ENCODE peak calls at places on chromosomes 13 and 19, in ten cellular contexts. W is endothelial cell of umbilical vein, Y is testis, X is H1, A is A549, Z is IMR-90, N is esophagus muscularis mucosa, K is prostate gland, L is ovary, S is Peyer's patch. G is an unnamed sample. For H3K4me1, the result is how much of the 10 kb centered on the place peaks cover.

GRCh38 chr13:52916483-52916990 is 68.1 kb upstream of the PCDH8 start:
- DNase-seq in X (no peak), A (no peak), L (no peak), K (no peak), Z (no peak), W (no peak), S (no peak), N (no peak), Y (no peak), G (no peak)

GRCh38 chr13:113907637-113908617 is 44.1 kb upstream of the GAS6 start:
- DNase-seq in W (no peak), L (no peak), A (no peak), X (no peak), Y (no peak), S (no peak), N (peak), Z (peak), K (no peak), G (no peak)

GRCh38 chr13:50485979-50486935 is 357.2 kb downstream of the DLEU7 start:
- DNase-seq in Y (no peak), W (no peak), K (no peak), L (no peak), A (no peak), X (no peak), Z (peak), N (no peak), S (no peak), G (no peak)

GRCh38 chr13:93861818-93862217 is 617.7 kb downstream of the DCT start:
- DNase-seq in Z (peak), A (no peak), N (no peak), S (no peak), W (no peak), K (no peak), L (no peak), X (no peak), Y (no peak), G (no peak)

GRCh38 chr13:73195091-73195490 is 136.3 kb downstream of the KLF5 start:
- DNase-seq in Y (no peak), Z (no peak), W (no peak), L (no peak), N (no peak), A (no peak), X (no peak), S (no peak), K (no peak), G (no peak)

GRCh38 chr13:38657191-38657590 is 29.7 kb upstream of the FREM2 start:
- DNase-seq in A (no peak), W (no peak), L (no peak), N (no peak), K (no peak), X (no peak), Y (no peak), S (no peak), Z (peak), G (no peak)

GRCh38 chr19:29681422-29682235 is 16.4 kb downstream of the PLEKHF1 start:
- DNase-seq in Z (no peak), X (no peak), W (no peak), K (no peak), S (no peak), N (no peak), L (no peak), Y (no peak), A (no peak), G (peak)

GRCh38 chr19:53864308-53864836 is 3.3 kb upstream of the MYADM start:
- DNase-seq in S (no peak), X (no peak), W (no peak), L (no peak), K (no peak), Z (no peak), N (no peak), Y (no peak), A (peak), G (no peak)

GRCh38 chr19:41217741-41218140 is 1.3 kb upstream of the AXL start:
- DNase-seq in W (no peak), X (no peak), Z (no peak), S (no peak), K (no peak), N (no peak), Y (no peak), A (no peak), L (no peak), G (no peak)

GRCh38 chr13:113448545-113448884 is 4.8 kb downstream of the ADPRHL1 start:
- DNase-seq in A (no peak), S (no peak), W (no peak), Z (no peak), Y (peak), L (peak), X (no peak), N (no peak), K (no peak), G (no peak)

GRCh38 chr13:113802090-113802531 is 43.1 kb downstream of the TMEM255B start:
- DNase-seq in K (no peak), N (no peak), X (peak), W (no peak), A (peak), S (no peak), Z (peak), L (peak), Y (peak), G (peak)

GRCh38 chr13:97853550-97853949 is 99.9 kb upstream of the IPO5 start:
- DNase-seq in N (no peak), Z (peak), L (no peak), K (no peak), Y (no peak), X (no peak), W (no peak), S (no peak), A (no peak), G (no peak)

GRCh38 chr19:14774373-14774772 is 4.0 kb downstream of the ADGRE2 start:
- DNase-seq in X (peak), S (no peak), L (no peak), Z (no peak), A (no peak), K (no peak), N (no peak), W (no peak), Y (no peak), G (peak)

GRCh38 chr13:49772828-49773227 is 19.7 kb downstream of the KPNA3 start:
- DNase-seq in W (no peak), K (no peak), S (no peak), N (no peak), Z (no peak), A (no peak), Y (no peak), L (no peak), X (no peak), G (no peak)

GRCh38 chr13:33494596-33495214 is 209.2 kb upstream of the STARD13 start:
- DNase-seq in Z (peak), S (no peak), L (no peak), K (no peak), X (no peak), Y (no peak), W (peak), A (no peak), N (no peak), G (no peak)

GRCh38 chr19:19137556-19138109 is 645 bp downstream of the TMEM161A start:
- DNase-seq in Y (no peak), K (no peak), W (no peak), A (no peak), S (no peak), X (no peak), L (no peak), N (no peak), Z (no peak), G (peak)

GRCh38 chr13:102978168-102978567 is 88.0 kb downstream of the SLC10A2 start:
- DNase-seq in Z (no peak), S (no peak), W (no peak), K (no peak), N (no peak), Y (no peak), A (no peak), L (no peak), X (no peak), G (no peak)

GRCh38 chr13:92312823-92313222 is 913.8 kb upstream of the GPC6 start:
- DNase-seq in S (no peak), Z (no peak), X (no peak), Y (no peak), W (no peak), A (no peak), N (no peak), L (no peak), K (no peak), G (no peak)

GRCh38 chr13:44155422-44156293 is 218.0 kb upstream of the SERP2 start:
- DNase-seq in N (peak), L (peak), W (peak), K (peak), X (no peak), A (no peak), Z (peak), S (no peak), Y (peak), G (no peak)

GRCh38 chr13:78520425-78520824 is 82.9 kb downstream of the POU4F1 start:
- DNase-seq in L (no peak), W (no peak), A (no peak), S (no peak), N (no peak), Z (no peak), X (no peak), Y (no peak), K (no peak), G (no peak)

GRCh38 chr13:21079761-21080730 is 18.7 kb upstream of the LATS2 start:
- DNase-seq in W (peak), X (no peak), A (no peak), L (no peak), Z (peak), N (no peak), S (no peak), Y (no peak), K (no peak), G (no peak)

GRCh38 chr19:48102870-48103751 is 7.5 kb downstream of the PLA2G4C start:
- DNase-seq in S (no peak), Z (peak), N (no peak), K (peak), W (peak), X (peak), A (peak), Y (peak), L (no peak), G (no peak)

GRCh38 chr13:76647550-76647949 is 238.7 kb downstream of the KCTD12 start:
- DNase-seq in Z (peak), Y (no peak), S (no peak), X (no peak), W (no peak), L (no peak), A (no peak), N (no peak), K (no peak), G (no peak)

GRCh38 chr19:3365447-3366103 is 808 bp upstream of the NFIC start:
- DNase-seq in N (no peak), S (no peak), L (peak), K (peak), Y (peak), A (no peak), W (no peak), X (no peak), Z (peak), G (peak)

GRCh38 chr19:17784201-17785008 is 10.5 kb upstream of the B3GNT3 start:
- DNase-seq in Z (peak), S (peak), N (no peak), A (peak), W (peak), K (peak), X (peak), Y (peak), L (peak), G (peak)

GRCh38 chr13:93948523-93948922 is 531.0 kb downstream of the DCT start:
- DNase-seq in Z (no peak), S (no peak), N (no peak), K (no peak), A (no peak), Y (no peak), L (no peak), X (no peak), W (no peak), G (no peak)

GRCh38 chr13:101945435-101945834 is 456.4 kb downstream of the FGF14 start:
- DNase-seq in W (no peak), A (no peak), S (no peak), K (no peak), Y (no peak), N (no peak), L (no peak), X (no peak), Z (no peak), G (no peak)

GRCh38 chr13:110108348-110109139 is 198.4 kb downstream of the COL4A1 start:
- DNase-seq in X (no peak), K (peak), L (peak), Y (peak), S (no peak), A (peak), Z (peak), N (peak), W (peak), G (no peak)

GRCh38 chr19:14474827-14475226 is 327 bp downstream of the PTGER1 start:
- DNase-seq in Z (no peak), N (no peak), L (no peak), X (no peak), A (no peak), S (no peak), K (no peak), W (no peak), Y (no peak), G (no peak)

GRCh38 chr19:38699647-38700349 is 44.5 kb downstream of the CAPN12 start:
- DNase-seq in K (no peak), W (peak), Y (no peak), N (no peak), A (no peak), X (no peak), S (no peak), Z (no peak), L (no peak), G (no peak)

GRCh38 chr19:38698225-38699026 is 45.8 kb downstream of the CAPN12 start:
- DNase-seq in N (no peak), A (no peak), Y (no peak), W (no peak), Z (no peak), K (no peak), X (no peak), L (no peak), S (no peak), G (no peak)

GRCh38 chr19:38700350-38700932 is 43.8 kb downstream of the CAPN12 start:
- DNase-seq in A (no peak), K (no peak), Y (no peak), Z (no peak), W (no peak), S (no peak), X (no peak), L (no peak), N (no peak), G (no peak)

GRCh38 chr19:38697641-38698071 is 46.6 kb downstream of the CAPN12 start:
- DNase-seq in W (no peak), X (no peak), N (no peak), K (no peak), L (no peak), Z (no peak), Y (no peak), S (no peak), A (no peak), G (no peak)

DNA sequence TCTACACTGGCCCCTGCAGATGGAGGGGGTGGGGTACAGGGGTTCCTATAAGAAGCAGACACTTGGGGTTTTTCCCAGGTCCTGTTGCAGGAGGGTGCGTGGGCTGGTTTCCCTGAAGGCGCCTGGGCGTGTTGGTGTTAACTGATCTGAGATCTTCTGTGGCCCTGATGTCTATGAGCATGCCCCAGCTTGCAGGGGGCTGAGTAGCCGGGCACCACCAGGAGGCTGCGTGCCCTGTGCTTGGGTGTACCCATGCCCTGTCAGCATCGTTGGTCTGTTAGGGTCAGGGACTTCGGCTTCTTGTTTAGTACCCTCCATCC is 45.3 kb downstream of the CAPN12 start:
- DNase-seq in N (no peak), X (no peak), S (no peak), Z (no peak), Y (no peak), K (peak), W (no peak), A (no peak), L (no peak), G (no peak)
- H3K4me1 ChIP-seq in N (half or more), X (under half), S (half or more), Z (under half), Y (under half), K (under half), W (under half), A (half or more), L (under half), G (half or more)

GRCh38 chr19:6710273-6711077 is 10.0 kb downstream of the C3 start:
- DNase-seq in Z (no peak), X (peak), L (peak), N (no peak), K (no peak), A (no peak), S (no peak), W (no peak), Y (no peak), G (peak)
- TF ChIP-seq POLR2A in Z (no peak), X (no peak), L (no peak), N (no peak), K (no peak), A (no peak), S (no peak), W (no peak), Y (no peak), G (no peak)

GRCh38 chr19:10233946-10234345 is 2.8 kb upstream of the S1PR2 start:
- DNase-seq in W (no peak), Z (no peak), A (no peak), Y (no peak), X (no peak), L (no peak), N (no peak), K (no peak), S (no peak), G (no peak)

GRCh38 chr19:10228925-10229324 is 2.2 kb downstream of the S1PR2 start:
- DNase-seq in L (no peak), W (peak), A (peak), Y (no peak), N (no peak), Z (peak), K (no peak), X (no peak), S (peak), G (no peak)

GRCh38 chr19:10230904-10231623 is at the start of gene S1PR2:
- DNase-seq in K (peak), W (peak), N (no peak), L (peak), S (peak), A (peak), Z (peak), Y (peak), X (peak), G (peak)

GRCh38 chr19:10230155-10230903 is 802 bp downstream of the S1PR2 start:
- DNase-seq in Z (peak), N (no peak), W (no peak), L (peak), Y (peak), A (no peak), X (peak), K (no peak), S (peak), G (peak)

GRCh38 chr19:10231624-10232228 is 595 bp upstream of the S1PR2 start:
- DNase-seq in Z (no peak), X (no peak), A (no peak), W (no peak), L (no peak), Y (no peak), K (no peak), N (no peak), S (no peak), G (no peak)
- H3K27ac ChIP-seq in Z (peak), X (no peak), A (peak), W (no peak), L (no peak), Y (peak), K (peak), N (peak), S (peak), G (peak)

GRCh38 chr19:1363599-1363998 is 20.1 kb upstream of the NDUFS7 start:
- DNase-seq in A (no peak), X (no peak), N (no peak), K (no peak), Z (no peak), Y (no peak), W (no peak), L (no peak), S (peak), G (no peak)
- H3K4me1 ChIP-seq in A (under half), X (under half), N (under half), K (under half), Z (under half), Y (under half), W (under half), L (under half), S (under half), G (under half)

GRCh38 chr13:47945738-47946137 is 55.3 kb downstream of the SUCLA2 start:
- DNase-seq in A (no peak), Y (no peak), K (no peak), L (no peak), X (no peak), Z (peak), N (no peak), W (no peak), S (no peak), G (no peak)
- TF ChIP-seq POLR2A in A (no peak), Y (no peak), K (no peak), L (no peak), X (no peak), Z (no peak), N (no peak), W (no peak), S (no peak), G (no peak)

GRCh38 chr13:41040584-41041334 is 20.6 kb upstream of the WBP4 start:
- DNase-seq in L (no peak), X (no peak), W (no peak), S (no peak), K (no peak), Z (peak), A (no peak), Y (no peak), N (no peak), G (no peak)
- H3K27ac ChIP-seq in L (no peak), X (no peak), W (peak), S (no peak), K (no peak), Z (no peak), A (no peak), Y (no peak), N (no peak), G (no peak)

DNA sequence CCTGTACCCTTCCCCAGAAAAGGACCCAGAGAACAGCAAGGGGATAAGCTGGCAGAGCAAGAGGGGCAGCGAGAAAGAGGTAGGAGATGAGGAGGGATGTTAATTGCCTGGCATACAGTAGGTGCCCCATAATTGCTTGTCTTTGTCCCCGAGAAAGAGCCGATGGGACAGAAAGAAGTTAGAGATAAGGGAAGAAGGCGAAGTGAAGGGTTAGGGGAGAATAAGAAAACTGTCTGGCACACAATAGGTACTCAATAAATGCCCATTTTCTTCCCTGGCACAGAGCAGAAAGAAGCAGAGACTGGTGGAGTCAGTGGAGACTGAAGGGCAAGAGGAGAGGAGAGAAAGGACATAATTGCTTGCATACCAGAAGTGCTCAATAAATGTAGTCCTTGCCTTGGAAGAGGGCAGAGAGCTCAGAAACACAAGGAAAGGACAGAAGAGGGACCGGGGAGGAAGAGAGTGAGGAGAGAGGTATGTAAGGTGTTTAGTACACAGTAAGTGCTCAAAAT is 15.9 kb downstream of the JOSD2 start:
- DNase-seq in W (no peak), Y (no peak), A (no peak), L (no peak), K (no peak), S (no peak), N (no peak), X (no peak), Z (no peak), G (no peak)
- H3K4me1 ChIP-seq in W (under half), Y (under half), A (under half), L (under half), K (under half), S (under half), N (under half), X (under half), Z (under half), G (under half)

DNA sequence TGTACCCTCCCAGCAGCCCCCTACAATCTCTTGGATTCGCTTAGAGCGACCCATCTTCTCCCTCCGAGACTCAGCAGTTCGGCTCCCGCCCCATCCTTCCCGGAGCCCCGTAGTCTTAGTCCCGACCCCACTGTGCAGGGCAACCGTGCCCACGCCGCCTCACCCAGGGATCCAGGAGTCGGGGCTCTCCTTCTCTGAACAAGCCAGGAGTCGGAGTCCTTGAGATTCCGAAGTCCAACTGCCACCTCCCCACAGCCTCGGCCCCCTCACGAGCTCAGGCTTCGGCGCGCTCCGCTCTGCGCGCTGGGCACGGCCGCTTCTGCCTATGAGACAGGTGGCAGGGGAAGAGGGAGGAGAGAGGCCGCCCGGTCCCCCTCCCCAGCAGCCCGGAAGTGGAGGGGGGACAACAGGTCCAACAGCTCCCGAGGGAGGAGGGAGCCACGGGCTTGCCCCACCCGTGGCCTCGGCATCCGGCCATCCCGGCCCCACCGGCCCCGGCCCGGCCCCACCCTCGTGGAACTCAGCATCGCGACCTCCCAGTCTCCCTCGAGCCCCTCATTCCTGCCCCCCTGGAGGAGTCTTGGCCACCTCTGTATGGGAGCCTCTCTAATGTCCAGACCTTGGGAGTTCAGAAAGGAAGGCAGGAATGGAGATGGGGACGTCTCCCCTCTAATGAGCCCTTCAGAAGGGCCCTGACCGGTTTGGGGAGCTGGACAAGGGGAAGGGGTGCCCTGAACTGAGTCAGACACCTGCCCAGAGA is at the start of gene PHLDB3:
- DNase-seq in W (peak), S (peak), A (no peak), Z (peak), X (no peak), Y (peak), N (no peak), L (peak), K (peak), G (peak)
- TF ChIP-seq POLR2A in W (no peak), S (no peak), A (no peak), Z (no peak), X (no peak), Y (no peak), N (no peak), L (no peak), K (peak), G (no peak)